ENCODE peak calls at places on chromosome 11, in ten cellular contexts. N is IMR-90, P is Peyer's patch, T is ACHN, I is EL, U is Calu3, K is GM12891, Q is ELR, L is GM12865, V is non-pigmented ciliary epithelial cell. Z is an unnamed sample.

GRCh38 chr11:125874556-125875124 is 12.8 kb upstream of the HYLS1 start:
- DNase-seq in P (no peak), Q (peak), U (peak), V (no peak), I (peak), K (peak), N (peak), T (peak), L (peak), Z (peak)

GRCh38 chr11:17972987-17973386 is 39.9 kb downstream of the SERGEF start:
- DNase-seq in I (peak), V (peak), Q (peak), P (no peak), N (peak), L (peak), T (peak), U (peak), K (no peak), Z (no peak)

GRCh38 chr11:9250139-9250582 is 15.0 kb downstream of the DENND5A start:
- DNase-seq in V (no peak), I (no peak), P (no peak), Q (no peak), K (peak), U (no peak), L (peak), T (no peak), N (no peak), Z (no peak)

GRCh38 chr11:117839234-117839882 is 14.8 kb upstream of the FXYD2 start:
- DNase-seq in T (no peak), Q (no peak), U (no peak), N (no peak), V (no peak), L (no peak), K (no peak), I (no peak), P (no peak), Z (peak)

GRCh38 chr11:129720156-129720555 is 95.5 kb upstream of the TMEM45B start:
- DNase-seq in T (no peak), L (no peak), V (no peak), U (no peak), I (no peak), Q (no peak), K (no peak), N (no peak), P (no peak), Z (no peak)

GRCh38 chr11:128394436-128395089 is 192.8 kb downstream of the ETS1 start:
- DNase-seq in U (no peak), V (no peak), I (no peak), P (no peak), K (no peak), L (no peak), T (no peak), Q (no peak), N (peak), Z (no peak)

GRCh38 chr11:68052137-68052873 is 13.5 kb downstream of the TCIRG1 start:
- DNase-seq in K (no peak), N (no peak), P (no peak), T (no peak), I (no peak), L (no peak), Q (no peak), U (no peak), V (no peak), Z (no peak)

GRCh38 chr11:33040127-33040861 is 922 bp downstream of the TCP11L1 start:
- DNase-seq in V (no peak), L (peak), K (peak), T (no peak), N (peak), Q (peak), U (no peak), I (peak), P (no peak), Z (no peak)

GRCh38 chr11:95337175-95337957 is 106.4 kb upstream of the SESN3 start:
- DNase-seq in U (no peak), P (no peak), Q (no peak), T (no peak), L (peak), K (no peak), N (peak), I (peak), V (no peak), Z (peak)

GRCh38 chr11:64131657-64132387 is 34.1 kb downstream of the MACROD1 start:
- DNase-seq in K (no peak), I (no peak), T (no peak), U (no peak), N (no peak), P (no peak), L (no peak), V (no peak), Q (no peak), Z (no peak)

GRCh38 chr11:3000032-3000961 is 8.2 kb upstream of the NAP1L4 start:
- DNase-seq in I (peak), U (peak), L (no peak), V (no peak), T (no peak), N (peak), Q (peak), K (no peak), P (peak), Z (peak)

GRCh38 chr11:62443390-62444201 is 24.8 kb downstream of the SCGB1A1 start:
- DNase-seq in Q (no peak), L (no peak), I (peak), T (no peak), P (no peak), K (no peak), N (no peak), V (no peak), U (no peak), Z (no peak)

GRCh38 chr11:30830666-30831065 is 244.5 kb upstream of the MPPED2 start:
- DNase-seq in T (no peak), Q (no peak), K (no peak), U (no peak), P (no peak), V (no peak), I (no peak), N (no peak), L (no peak), Z (no peak)

GRCh38 chr11:70764356-70764905 is 366.1 kb downstream of the CTTN start:
- DNase-seq in Q (no peak), I (no peak), V (no peak), N (no peak), U (no peak), L (no peak), K (no peak), P (no peak), T (no peak), Z (no peak)

GRCh38 chr11:78176605-78177141 is 11.8 kb downstream of the KCTD21 start:
- DNase-seq in T (no peak), P (no peak), N (no peak), K (no peak), V (no peak), I (no peak), Q (no peak), L (no peak), U (no peak), Z (no peak)

GRCh38 chr11:115961168-115962003 is 457.2 kb upstream of the CADM1 start:
- DNase-seq in L (no peak), N (no peak), T (no peak), I (no peak), K (no peak), Q (no peak), U (no peak), V (no peak), P (no peak), Z (no peak)

GRCh38 chr11:94922675-94923347 is 50.5 kb downstream of the CWC15 start:
- DNase-seq in I (no peak), U (no peak), L (no peak), K (no peak), V (no peak), Q (no peak), T (no peak), P (no peak), N (no peak), Z (no peak)

GRCh38 chr11:97772696-97773095 is 1248.1 kb upstream of the CNTN5 start:
- DNase-seq in I (no peak), N (no peak), U (no peak), Q (no peak), V (no peak), L (no peak), P (no peak), K (no peak), T (no peak), Z (no peak)

GRCh38 chr11:77125695-77126094 is 2.4 kb upstream of the MYO7A start:
- DNase-seq in Q (no peak), P (no peak), N (no peak), K (no peak), U (no peak), I (no peak), T (no peak), L (no peak), V (no peak), Z (no peak)

GRCh38 chr11:18721576-18722292 is 4.3 kb downstream of the IGSF22 start:
- DNase-seq in T (peak), K (peak), U (peak), N (peak), I (peak), Q (peak), V (no peak), P (peak), L (peak), Z (peak)

GRCh38 chr11:76347391-76347790 is 33.5 kb downstream of the THAP12 start:
- DNase-seq in N (no peak), L (no peak), P (no peak), V (no peak), K (no peak), Q (no peak), I (no peak), U (no peak), T (no peak), Z (no peak)

GRCh38 chr11:215581-216037 is 8.1 kb downstream of the RIC8A start:
- DNase-seq in N (no peak), V (no peak), T (no peak), I (no peak), Q (peak), U (no peak), K (no peak), L (no peak), P (no peak), Z (peak)

GRCh38 chr11:72890881-72891280 is 76.7 kb downstream of the ATG16L2 start:
- DNase-seq in T (no peak), I (no peak), K (no peak), U (no peak), N (no peak), L (no peak), Q (no peak), V (no peak), P (no peak), Z (no peak)

GRCh38 chr11:47445840-47446239 is 3.1 kb downstream of the RAPSN start:
- DNase-seq in Q (no peak), U (no peak), L (no peak), T (no peak), V (no peak), N (no peak), I (no peak), K (no peak), P (no peak), Z (no peak)

GRCh38 chr11:36512016-36512415 is 1.9 kb upstream of the TRAF6 start:
- DNase-seq in P (peak), Q (peak), K (no peak), L (no peak), V (no peak), U (no peak), T (no peak), I (peak), N (peak), Z (no peak)

GRCh38 chr11:10943968-10944367 is 86.1 kb upstream of the ZBED5 start:
- DNase-seq in P (no peak), N (no peak), V (no peak), K (no peak), L (no peak), T (no peak), Q (no peak), I (no peak), U (no peak), Z (no peak)

GRCh38 chr11:128289048-128289447 is 298.3 kb downstream of the ETS1 start:
- DNase-seq in K (no peak), L (peak), U (no peak), P (no peak), Q (no peak), I (no peak), N (no peak), V (no peak), T (no peak), Z (no peak)

GRCh38 chr11:123221074-123221473 is 26.0 kb upstream of the CLMP start:
- DNase-seq in L (no peak), K (no peak), I (no peak), T (no peak), N (no peak), V (no peak), Q (no peak), U (no peak), P (no peak), Z (no peak)

GRCh38 chr11:116613201-116613910 is 159.4 kb downstream of the BUD13 start:
- DNase-seq in L (no peak), I (no peak), T (no peak), U (no peak), N (no peak), Q (no peak), K (no peak), V (no peak), P (no peak), Z (peak)

GRCh38 chr11:22466809-22467208 is 128.6 kb downstream of the SLC17A6 start:
- DNase-seq in K (no peak), I (peak), L (no peak), P (no peak), V (peak), U (no peak), N (peak), Q (peak), T (peak), Z (no peak)

GRCh38 chr11:23112987-23113886 is 253.0 kb upstream of the CCDC179 start:
- DNase-seq in L (peak), N (peak), P (peak), K (peak), U (peak), Q (peak), T (peak), V (no peak), I (peak), Z (peak)

GRCh38 chr11:105232021-105232420 is 92.5 kb upstream of the CARD18 start:
- DNase-seq in N (no peak), K (no peak), P (no peak), U (no peak), Q (no peak), L (no peak), I (no peak), T (no peak), V (no peak), Z (no peak)

GRCh38 chr11:65047581-65048422 is 6.8 kb downstream of the SAC3D1 start:
- DNase-seq in U (no peak), K (no peak), N (no peak), V (no peak), T (no peak), I (no peak), L (no peak), Q (no peak), P (peak), Z (no peak)

GRCh38 chr11:6443269-6444003 is 2.6 kb upstream of the HPX start:
- DNase-seq in U (peak), Q (peak), L (peak), K (peak), T (peak), N (peak), P (peak), V (no peak), I (peak), Z (peak)

GRCh38 chr11:20303451-20303965 is 60.0 kb upstream of the HTATIP2 start:
- DNase-seq in N (no peak), L (no peak), P (no peak), T (no peak), V (no peak), K (no peak), I (no peak), U (no peak), Q (no peak), Z (no peak)

Z was measured in stomach.